ENCODE peak calls at places on chromosomes 3 and 15, in five cellular contexts. R is T-helper 2 cell, I is gastrocnemius medialis, Z is A549, T is mucosa of descending colon. B is an unnamed sample.

GRCh38 chr3:104596054-104596453 is 770.7 kb upstream of the ALCAM start:
- DNase-seq in R (no peak), I (no peak), Z (no peak), T (no peak), B (no peak)

GRCh38 chr3:30437172-30437571 is 169.2 kb upstream of the TGFBR2 start:
- DNase-seq in R (no peak), I (peak), Z (no peak), T (no peak), B (no peak)

GRCh38 chr3:33440328-33440577 is at the start of gene UBP1:
- DNase-seq in R (no peak), I (no peak), Z (no peak), T (peak), B (no peak)

GRCh38 chr3:57727096-57727495 is 29.0 kb upstream of the SLMAP start:
- DNase-seq in R (no peak), I (no peak), Z (no peak), T (no peak), B (no peak)

GRCh38 chr15:48222627-48223026 is 16.5 kb downstream of the SLC12A1 start:
- DNase-seq in R (no peak), I (no peak), Z (no peak), T (no peak), B (no peak)

GRCh38 chr3:50189274-50189673 is 2.1 kb upstream of the GNAT1 start:
- DNase-seq in R (peak), I (peak), Z (peak), T (no peak), B (no peak)

GRCh38 chr15:60519218-60519617 is 40.3 kb upstream of the ICE2 start:
- DNase-seq in R (no peak), I (no peak), Z (no peak), T (no peak), B (no peak)

GRCh38 chr3:177162742-177163141 is 34.5 kb downstream of the TBL1XR1 start:
- DNase-seq in R (no peak), I (no peak), Z (no peak), T (no peak), B (no peak)

GRCh38 chr15:74136584-74137543 is 6.5 kb downstream of the ISLR2 start:
- DNase-seq in R (no peak), I (no peak), Z (no peak), T (no peak), B (no peak)

GRCh38 chr15:71566226-71566625 is 244.1 kb upstream of the NR2E3 start:
- DNase-seq in R (no peak), I (no peak), Z (no peak), T (no peak), B (no peak)

GRCh38 chr3:101685870-101686307 is 629 bp downstream of the RPL24 start:
- DNase-seq in R (peak), I (no peak), Z (no peak), T (no peak), B (no peak)

GRCh38 chr3:13894812-13895154 is 14.9 kb upstream of the WNT7A start:
- DNase-seq in R (no peak), I (no peak), Z (no peak), T (no peak), B (no peak)

GRCh38 chr3:63199606-63200005 is 78.5 kb upstream of the SYNPR start:
- DNase-seq in R (no peak), I (no peak), Z (no peak), T (no peak), B (no peak)

GRCh38 chr15:62896969-62897486 is 145.5 kb upstream of the TPM1 start:
- DNase-seq in R (no peak), I (peak), Z (peak), T (peak), B (no peak)

GRCh38 chr3:129409541-129409940 is 18.9 kb downstream of the EFCAB12 start:
- DNase-seq in R (no peak), I (no peak), Z (no peak), T (no peak), B (no peak)

GRCh38 chr3:150771600-150771999 is 8.6 kb upstream of the SIAH2 start:
- DNase-seq in R (no peak), I (no peak), Z (no peak), T (no peak), B (no peak)

GRCh38 chr3:26920579-26920978 is 298.0 kb downstream of the LRRC3B start:
- DNase-seq in R (no peak), I (no peak), Z (no peak), T (no peak), B (no peak)

GRCh38 chr3:12221663-12222062 is 63.0 kb upstream of the TIMP4 start:
- DNase-seq in R (no peak), I (no peak), Z (peak), T (no peak), B (no peak)

GRCh38 chr15:57213783-57214366 is 162.4 kb upstream of the CGNL1 start:
- DNase-seq in R (peak), I (no peak), Z (peak), T (no peak), B (no peak)

GRCh38 chr3:127324080-127324479 is 36.2 kb upstream of the PRR20G start:
- DNase-seq in R (no peak), I (no peak), Z (no peak), T (no peak), B (no peak)

GRCh38 chr3:181885868-181886630 is 174.3 kb downstream of the SOX2 start:
- DNase-seq in R (no peak), I (no peak), Z (no peak), T (no peak), B (no peak)

GRCh38 chr3:140972833-140973232 is 31.2 kb downstream of the SLC25A36 start:
- DNase-seq in R (peak), I (no peak), Z (peak), T (no peak), B (no peak)

GRCh38 chr3:10555263-10555662 is 49.9 kb upstream of the ATP2B2 start:
- DNase-seq in R (no peak), I (no peak), Z (no peak), T (no peak), B (no peak)

GRCh38 chr3:152097120-152097519 is 171.6 kb upstream of the MBNL1 start:
- DNase-seq in R (no peak), I (no peak), Z (no peak), T (no peak), B (no peak)

GRCh38 chr3:32435911-32436815 is 44.5 kb downstream of the CMTM7 start:
- DNase-seq in R (no peak), I (no peak), Z (no peak), T (no peak), B (no peak)

GRCh38 chr3:193391902-193392301 is 13.3 kb upstream of the ATP13A5 start:
- DNase-seq in R (no peak), I (no peak), Z (no peak), T (no peak), B (no peak)

GRCh38 chr15:20346082-20346805 is 195.4 kb downstream of the GOLGA6L6 start:
- DNase-seq in R (no peak), I (no peak), Z (peak), T (no peak), B (no peak)

GRCh38 chr15:31347067-31347975 is 20.7 kb downstream of the KLF13 start:
- DNase-seq in R (peak), I (no peak), Z (no peak), T (peak), B (no peak)

GRCh38 chr3:13041113-13041776 is 32.0 kb downstream of the IQSEC1 start:
- DNase-seq in R (no peak), I (no peak), Z (no peak), T (no peak), B (peak)

GRCh38 chr15:78618490-78618934 is 2.3 kb downstream of the CHRNA3 start:
- DNase-seq in R (peak), I (peak), Z (peak), T (no peak), B (peak)

GRCh38 chr3:123156276-123156995 is 45.3 kb upstream of the SEC22A start:
- DNase-seq in R (no peak), I (no peak), Z (no peak), T (no peak), B (peak)

GRCh38 chr3:74559301-74559700 is 55.2 kb downstream of the CNTN3 start:
- DNase-seq in R (no peak), I (no peak), Z (no peak), T (no peak), B (no peak)

GRCh38 chr3:150286390-150287147 is 121.5 kb upstream of the TSC22D2 start:
- DNase-seq in R (peak), I (no peak), Z (peak), T (no peak), B (no peak)

GRCh38 chr15:91970142-91970541 is 116.6 kb downstream of the SLCO3A1 start:
- DNase-seq in R (no peak), I (peak), Z (no peak), T (peak), B (no peak)

GRCh38 chr3:187288176-187288893 is 3.2 kb downstream of the MASP1 start:
- DNase-seq in R (no peak), I (no peak), Z (no peak), T (no peak), B (no peak)